ENCODE peak calls at places on chromosome 19, in seven cellular contexts. One of them, this sample, is unnamed.

GRCh38 chr19:8361921-8362793 is 1.8 kb upstream of the ANGPTL4 start:
- DNase-seq in SK-N-SH: peak; percentile 84
- DNase-seq in tibial artery: peak; percentile 99
- DNase-seq in heart right ventricle: peak; percentile 93
- DNase-seq in mammary epithelial cell: peak; percentile 99
- DNase-seq in K562: no peak
- DNase-seq in body of pancreas: peak; percentile 98
- DNase-seq in this sample: peak; percentile 42

GRCh38 chr19:10402441-10403038 is 802 bp downstream of the CDC37 start:
- DNase-seq in mammary epithelial cell: no peak
- DNase-seq in K562: peak; percentile 36
- DNase-seq in SK-N-SH: peak; percentile 76
- DNase-seq in heart right ventricle: peak; percentile 51
- DNase-seq in tibial artery: no peak
- DNase-seq in body of pancreas: no peak
- DNase-seq in this sample: no peak

GRCh38 chr19:3365447-3366103 is 808 bp upstream of the NFIC start:
- DNase-seq in body of pancreas: peak; percentile 71
- DNase-seq in SK-N-SH: peak; percentile 82
- DNase-seq in heart right ventricle: peak; percentile 61
- DNase-seq in tibial artery: peak; percentile 91
- DNase-seq in mammary epithelial cell: peak; percentile 52
- DNase-seq in K562: no peak
- DNase-seq in this sample: peak; percentile 64

GRCh38 chr19:46967578-46968018 is 52.0 kb upstream of the NPAS1 start:
- DNase-seq in heart right ventricle: peak; percentile 77
- DNase-seq in body of pancreas: no peak
- DNase-seq in tibial artery: no peak
- DNase-seq in mammary epithelial cell: no peak
- DNase-seq in K562: no peak
- DNase-seq in SK-N-SH: no peak
- DNase-seq in this sample: no peak

GRCh38 chr19:17703823-17704463 is 15.3 kb upstream of the MAP1S start:
- DNase-seq in body of pancreas: peak; percentile 54
- DNase-seq in heart right ventricle: peak; percentile 55
- DNase-seq in K562: peak; percentile 74
- DNase-seq in mammary epithelial cell: peak; percentile 32
- DNase-seq in SK-N-SH: peak; percentile 80
- DNase-seq in tibial artery: no peak
- DNase-seq in this sample: peak; percentile 49

GRCh38 chr19:20351244-20351643 is 184.2 kb downstream of the ZNF486 start:
- DNase-seq in tibial artery: no peak
- DNase-seq in mammary epithelial cell: no peak
- DNase-seq in K562: no peak
- DNase-seq in heart right ventricle: no peak
- DNase-seq in body of pancreas: no peak
- DNase-seq in SK-N-SH: no peak
- DNase-seq in this sample: peak; percentile 24

GRCh38 chr19:18736415-18737336 is 53.2 kb downstream of the CRTC1 start:
- DNase-seq in heart right ventricle: no peak
- DNase-seq in mammary epithelial cell: no peak
- DNase-seq in SK-N-SH: peak; percentile 81
- DNase-seq in body of pancreas: peak; percentile 59
- DNase-seq in tibial artery: no peak
- DNase-seq in K562: no peak
- DNase-seq in this sample: peak; percentile 39

GRCh38 chr19:7258042-7258839 is 36.0 kb downstream of the INSR start:
- DNase-seq in tibial artery: no peak
- DNase-seq in heart right ventricle: no peak
- DNase-seq in mammary epithelial cell: no peak
- DNase-seq in SK-N-SH: no peak
- DNase-seq in K562: peak; percentile 2
- DNase-seq in body of pancreas: no peak
- DNase-seq in this sample: no peak

GRCh38 chr19:19341026-19341425 is 20.4 kb downstream of the MAU2 start:
- DNase-seq in mammary epithelial cell: no peak
- DNase-seq in body of pancreas: no peak
- DNase-seq in heart right ventricle: no peak
- DNase-seq in tibial artery: no peak
- DNase-seq in K562: no peak
- DNase-seq in SK-N-SH: no peak
- DNase-seq in this sample: no peak

GRCh38 chr19:28319918-28320317 is 893.0 kb downstream of the UQCRFS1 start:
- DNase-seq in mammary epithelial cell: no peak
- DNase-seq in heart right ventricle: no peak
- DNase-seq in body of pancreas: no peak
- DNase-seq in tibial artery: no peak
- DNase-seq in K562: no peak
- DNase-seq in SK-N-SH: no peak
- DNase-seq in this sample: no peak

GRCh38 chr19:51016798-51017683 is 2.5 kb downstream of the KLK10 start:
- DNase-seq in K562: peak; percentile 83
- DNase-seq in SK-N-SH: peak; percentile 83
- DNase-seq in heart right ventricle: peak; percentile 68
- DNase-seq in tibial artery: no peak
- DNase-seq in body of pancreas: peak; percentile 81
- DNase-seq in mammary epithelial cell: peak; percentile 87
- DNase-seq in this sample: peak; percentile 61

GRCh38 chr19:7506385-7507328 is 9.2 kb upstream of the ZNF358 start:
- DNase-seq in K562: peak; percentile 82
- DNase-seq in mammary epithelial cell: peak; percentile 72
- DNase-seq in SK-N-SH: peak; percentile 81
- DNase-seq in tibial artery: peak; percentile 84
- DNase-seq in body of pancreas: peak; percentile 90
- DNase-seq in heart right ventricle: peak; percentile 80
- DNase-seq in this sample: peak; percentile 72

GRCh38 chr19:18167975-18168645 is 5.5 kb upstream of the IFI30 start:
- DNase-seq in K562: peak; percentile 80
- DNase-seq in mammary epithelial cell: no peak
- DNase-seq in SK-N-SH: peak; percentile 94
- DNase-seq in heart right ventricle: peak; percentile 37
- DNase-seq in tibial artery: no peak
- DNase-seq in body of pancreas: peak; percentile 55
- DNase-seq in this sample: peak; percentile 57

GRCh38 chr19:5340637-5341447 is at the start of gene PTPRS:
- DNase-seq in mammary epithelial cell: peak; percentile 69
- DNase-seq in heart right ventricle: peak; percentile 86
- DNase-seq in tibial artery: peak; percentile 76
- DNase-seq in SK-N-SH: peak; percentile 99
- DNase-seq in body of pancreas: peak; percentile 80
- DNase-seq in K562: peak; percentile 98
- DNase-seq in this sample: peak; percentile 90
- H3K27ac ChIP-seq in mammary epithelial cell: no peak within 1 kb of the TSS
- H3K27ac ChIP-seq in heart right ventricle: no peak within 1 kb of the TSS
- H3K27ac ChIP-seq in tibial artery: no peak within 1 kb of the TSS
- H3K27ac ChIP-seq in SK-N-SH: peak within 1 kb of the TSS; percentile 89
- H3K27ac ChIP-seq in body of pancreas: no peak within 1 kb of the TSS
- H3K27ac ChIP-seq in K562: peak within 1 kb of the TSS; percentile 70
- H3K27ac ChIP-seq in this sample: peak within 1 kb of the TSS; percentile 85

GRCh38 chr19:14413765-14414171 is 5.4 kb downstream of the DDX39A start:
- DNase-seq in body of pancreas: no peak
- DNase-seq in heart right ventricle: no peak
- DNase-seq in mammary epithelial cell: no peak
- DNase-seq in K562: no peak
- DNase-seq in SK-N-SH: peak; percentile 73
- DNase-seq in tibial artery: no peak
- DNase-seq in this sample: no peak

GRCh38 chr19:14412436-14413071 is 6.6 kb downstream of the DDX39A start:
- DNase-seq in SK-N-SH: no peak
- DNase-seq in mammary epithelial cell: no peak
- DNase-seq in body of pancreas: no peak
- DNase-seq in heart right ventricle: no peak
- DNase-seq in tibial artery: no peak
- DNase-seq in K562: peak; percentile 4
- DNase-seq in this sample: no peak

GRCh38 chr19:14410775-14411134 is 8.4 kb downstream of the DDX39A start:
- DNase-seq in K562: peak; percentile 5
- DNase-seq in tibial artery: no peak
- DNase-seq in SK-N-SH: no peak
- DNase-seq in mammary epithelial cell: no peak
- DNase-seq in body of pancreas: no peak
- DNase-seq in heart right ventricle: no peak
- DNase-seq in this sample: no peak

GRCh38 chr19:14411161-14411560 is 8.0 kb downstream of the DDX39A start:
- DNase-seq in body of pancreas: no peak
- DNase-seq in SK-N-SH: no peak
- DNase-seq in heart right ventricle: no peak
- DNase-seq in K562: peak; percentile 4
- DNase-seq in tibial artery: no peak
- DNase-seq in mammary epithelial cell: no peak
- DNase-seq in this sample: no peak

GRCh38 chr19:14413355-14413754 is 5.8 kb downstream of the DDX39A start:
- DNase-seq in body of pancreas: no peak
- DNase-seq in K562: peak; percentile 27
- DNase-seq in mammary epithelial cell: no peak
- DNase-seq in heart right ventricle: no peak
- DNase-seq in SK-N-SH: no peak
- DNase-seq in tibial artery: no peak
- DNase-seq in this sample: no peak
- H3K36me3 ChIP-seq in body of pancreas: peaks cover 39% of the 10 kb centered on the region
- H3K36me3 ChIP-seq in K562: peaks cover 90% of the 10 kb centered on the region
- H3K36me3 ChIP-seq in mammary epithelial cell: peaks cover 23% of the 10 kb centered on the region
- H3K36me3 ChIP-seq in heart right ventricle: peaks cover 48% of the 10 kb centered on the region
- H3K36me3 ChIP-seq in SK-N-SH: peaks cover 46% of the 10 kb centered on the region
- H3K36me3 ChIP-seq in tibial artery: peaks cover 43% of the 10 kb centered on the region
- H3K36me3 ChIP-seq in this sample: peaks cover 87% of the 10 kb centered on the region

GRCh38 chr19:49442354-49442753 is 1.0 kb upstream of the SLC17A7 start:
- DNase-seq in K562: no peak
- DNase-seq in SK-N-SH: no peak
- DNase-seq in heart right ventricle: peak; percentile 52
- DNase-seq in mammary epithelial cell: no peak
- DNase-seq in tibial artery: peak; percentile 79
- DNase-seq in body of pancreas: no peak
- DNase-seq in this sample: peak; percentile 76

GRCh38 chr19:49442793-49443365 is 1.6 kb upstream of the SLC17A7 start:
- DNase-seq in K562: peak; percentile 85
- DNase-seq in mammary epithelial cell: peak; percentile 86
- DNase-seq in heart right ventricle: peak; percentile 98
- DNase-seq in body of pancreas: peak; percentile 90
- DNase-seq in tibial artery: peak; percentile 97
- DNase-seq in SK-N-SH: peak; percentile 91
- DNase-seq in this sample: peak; percentile 99

GRCh38 chr19:49441210-49441959 is at the start of gene SLC17A7:
- DNase-seq in K562: peak; percentile 86
- DNase-seq in mammary epithelial cell: no peak
- DNase-seq in tibial artery: peak; percentile 82
- DNase-seq in heart right ventricle: peak; percentile 61
- DNase-seq in body of pancreas: no peak
- DNase-seq in SK-N-SH: peak; percentile 85
- DNase-seq in this sample: peak; percentile 82

GRCh38 chr19:49440439-49441209 is 703 bp downstream of the SLC17A7 start:
- DNase-seq in tibial artery: no peak
- DNase-seq in heart right ventricle: no peak
- DNase-seq in body of pancreas: no peak
- DNase-seq in SK-N-SH: no peak
- DNase-seq in mammary epithelial cell: no peak
- DNase-seq in K562: no peak
- DNase-seq in this sample: peak; percentile 60

GRCh38 chr19:49441960-49442350 is 628 bp upstream of the SLC17A7 start:
- DNase-seq in body of pancreas: no peak
- DNase-seq in K562: no peak
- DNase-seq in SK-N-SH: peak; percentile 10
- DNase-seq in heart right ventricle: no peak
- DNase-seq in mammary epithelial cell: no peak
- DNase-seq in tibial artery: no peak
- DNase-seq in this sample: no peak
- H3K4me3 ChIP-seq in body of pancreas: no peak overlapping the region
- H3K4me3 ChIP-seq in K562: peak overlapping the region; percentile 84
- H3K4me3 ChIP-seq in SK-N-SH: peak overlapping the region; percentile 62
- H3K4me3 ChIP-seq in heart right ventricle: peak overlapping the region; percentile 60
- H3K4me3 ChIP-seq in mammary epithelial cell: no peak overlapping the region
- H3K4me3 ChIP-seq in tibial artery: peak overlapping the region; percentile 57
- H3K4me3 ChIP-seq in this sample: peak overlapping the region; percentile 54

GRCh38 chr19:38557205-38557799 is 60.5 kb downstream of the MAP4K1 start:
- DNase-seq in mammary epithelial cell: no peak
- DNase-seq in tibial artery: no peak
- DNase-seq in body of pancreas: no peak
- DNase-seq in heart right ventricle: no peak
- DNase-seq in SK-N-SH: no peak
- DNase-seq in K562: peak; percentile 77
- DNase-seq in this sample: no peak

GRCh38 chr19:38562096-38562495 is 55.7 kb downstream of the MAP4K1 start:
- DNase-seq in tibial artery: no peak
- DNase-seq in K562: no peak
- DNase-seq in heart right ventricle: no peak
- DNase-seq in SK-N-SH: no peak
- DNase-seq in body of pancreas: no peak
- DNase-seq in mammary epithelial cell: no peak
- DNase-seq in this sample: no peak

GRCh38 chr19:38561053-38561606 is 56.6 kb downstream of the MAP4K1 start:
- DNase-seq in K562: no peak
- DNase-seq in mammary epithelial cell: no peak
- DNase-seq in body of pancreas: no peak
- DNase-seq in tibial artery: no peak
- DNase-seq in SK-N-SH: no peak
- DNase-seq in heart right ventricle: no peak
- DNase-seq in this sample: no peak

GRCh38 chr19:38561658-38562057 is 56.1 kb downstream of the MAP4K1 start:
- DNase-seq in K562: no peak
- DNase-seq in mammary epithelial cell: no peak
- DNase-seq in SK-N-SH: no peak
- DNase-seq in body of pancreas: no peak
- DNase-seq in tibial artery: no peak
- DNase-seq in heart right ventricle: no peak
- DNase-seq in this sample: no peak

GRCh38 chr19:38559428-38560401 is 58.0 kb downstream of the MAP4K1 start:
- DNase-seq in K562: no peak
- DNase-seq in SK-N-SH: no peak
- DNase-seq in tibial artery: no peak
- DNase-seq in mammary epithelial cell: peak; percentile 99
- DNase-seq in heart right ventricle: no peak
- DNase-seq in body of pancreas: no peak
- DNase-seq in this sample: no peak
- H3K27ac ChIP-seq in K562: no peak overlapping the region
- H3K27ac ChIP-seq in SK-N-SH: no peak overlapping the region
- H3K27ac ChIP-seq in tibial artery: no peak overlapping the region
- H3K27ac ChIP-seq in mammary epithelial cell: peak overlapping the region; percentile 48
- H3K27ac ChIP-seq in heart right ventricle: no peak overlapping the region
- H3K27ac ChIP-seq in body of pancreas: no peak overlapping the region
- H3K27ac ChIP-seq in this sample: no peak overlapping the region

This sample was measured in WERI-Rb-1.